ENCODE peak calls at places on chromosome 20, in eight cellular contexts. O is NCI-H1092; T is T-cell; I is activated CD4-positive, alpha-beta T cell treated with anti-CD3 and anti-CD28 coated beads for 4 hours; P is activated B cell treated with CpG ODN at 0.5 μM for 24 hours; Z is activated effector memory CD4-positive, alpha-beta T cell treated with anti-CD3 and anti-CD28 coated beads, Interleukin-2, amount 50 U/mL, for 16 hours; L is neural crest cell; Q is cerebellum. B is an unnamed sample.

GRCh38 chr20:36613974-36614373 is 8.4 kb downstream of the RAB5IF start:
- DNase-seq in O (peak), T (no peak), I (no peak), P (no peak), Z (no peak), L (no peak), Q (no peak), B (no peak)

GRCh38 chr20:48203252-48203651 is 418.0 kb upstream of the SULF2 start:
- DNase-seq in O (no peak), T (no peak), I (no peak), P (no peak), Z (no peak), L (no peak), Q (no peak), B (no peak)

GRCh38 chr20:31815408-31816188 is 3.6 kb upstream of the MYLK2 start:
- DNase-seq in O (peak), T (no peak), I (no peak), P (no peak), Z (peak), L (no peak), Q (no peak), B (no peak)

GRCh38 chr20:7883741-7884140 is 56.5 kb downstream of the HAO1 start:
- DNase-seq in O (no peak), T (no peak), I (no peak), P (no peak), Z (no peak), L (no peak), Q (no peak), B (no peak)

GRCh38 chr20:327946-328563 is 2.7 kb downstream of the SOX12 start:
- DNase-seq in O (no peak), T (no peak), I (no peak), P (no peak), Z (no peak), L (no peak), Q (no peak), B (no peak)

GRCh38 chr20:36162272-36162966 is 7.9 kb downstream of the EPB41L1 start:
- DNase-seq in O (no peak), T (no peak), I (no peak), P (no peak), Z (no peak), L (no peak), Q (no peak), B (no peak)

GRCh38 chr20:60137657-60138245 is 179.5 kb downstream of the CDH26 start:
- DNase-seq in O (peak), T (peak), I (peak), P (no peak), Z (peak), L (peak), Q (no peak), B (no peak)

GRCh38 chr20:21513881-21514540 is at the start of gene NKX2-2:
- DNase-seq in O (no peak), T (no peak), I (no peak), P (no peak), Z (no peak), L (no peak), Q (no peak), B (no peak)

GRCh38 chr20:3222635-3223600 is 13.6 kb downstream of the ITPA start:
- DNase-seq in O (peak), T (peak), I (peak), P (peak), Z (no peak), L (no peak), Q (no peak), B (no peak)

GRCh38 chr20:23365390-23366165 is 3.6 kb downstream of the GZF1 start:
- DNase-seq in O (no peak), T (no peak), I (no peak), P (no peak), Z (no peak), L (no peak), Q (no peak), B (no peak)

GRCh38 chr20:3539708-3540107 is 68.9 kb downstream of the ATRN start:
- DNase-seq in O (no peak), T (no peak), I (no peak), P (no peak), Z (no peak), L (no peak), Q (no peak), B (no peak)